ENCODE peak calls at places on chromosomes 1 and 21, in ten cellular contexts. J, N, M, Y, I, S, D, X, W and Q are unnamed samples.
A peak's percentile ranks its signal among the peaks of the same experiment; 100 is the strongest.

GRCh38 chr1:31216016-31216415 is 23.7 kb downstream of the NKAIN1 start:
- DNase-seq in M (no peak), Y (no peak), X (peak; percentile 63), J (peak; percentile 17), D (peak; percentile 86), N (no peak), S (no peak), W (peak; percentile 55), I (peak; percentile 41), Q (peak; percentile 35)

GRCh38 chr1:113854234-113854633 is 17.3 kb downstream of the PTPN22 start:
- DNase-seq in J (no peak), N (no peak), D (no peak), Y (no peak), M (no peak), I (no peak), W (no peak), S (no peak), X (no peak), Q (no peak)

GRCh38 chr1:29186252-29186651 is 4.6 kb upstream of the SRSF4 start:
- DNase-seq in I (no peak), S (no peak), X (no peak), M (no peak), N (no peak), D (no peak), J (no peak), W (no peak), Y (no peak), Q (no peak)

GRCh38 chr1:239909894-239910293 is 181.8 kb upstream of the FMN2 start:
- DNase-seq in X (no peak), J (peak; percentile 80), W (no peak), D (no peak), N (peak; percentile 79), Y (no peak), M (no peak), I (peak; percentile 58), S (peak; percentile 85), Q (peak; percentile 81)

GRCh38 chr1:24761582-24761981 is 16.3 kb downstream of the CLIC4 start:
- DNase-seq in Y (no peak), I (no peak), D (no peak), M (no peak), J (no peak), X (no peak), W (no peak), S (no peak), N (no peak), Q (no peak)

GRCh38 chr21:44092201-44092600 is 15.0 kb upstream of the PWP2 start:
- DNase-seq in D (no peak), I (no peak), Y (no peak), N (no peak), W (no peak), S (no peak), X (peak; percentile 2), J (no peak), M (no peak), Q (no peak)

GRCh38 chr21:37368536-37369279 is 2.1 kb downstream of the DYRK1A start:
- DNase-seq in M (no peak), W (no peak), S (no peak), I (peak; percentile 53), D (no peak), X (no peak), Y (no peak), J (peak; percentile 88), N (no peak), Q (no peak)

GRCh38 chr1:31875636-31876236 is 59.9 kb upstream of the SPOCD1 start:
- DNase-seq in J (no peak), S (no peak), W (no peak), I (no peak), M (no peak), D (no peak), N (no peak), Y (no peak), X (no peak), Q (no peak)

GRCh38 chr1:160095382-160096105 is 2.9 kb downstream of the IGSF8 start:
- DNase-seq in J (no peak), N (no peak), W (peak; percentile 87), Y (no peak), X (no peak), S (peak; percentile 66), I (no peak), M (no peak), D (no peak), Q (no peak)

GRCh38 chr1:160093624-160094290 is 4.7 kb downstream of the IGSF8 start:
- DNase-seq in J (no peak), M (no peak), N (no peak), D (no peak), Y (no peak), I (no peak), S (peak; percentile 71), X (no peak), W (no peak), Q (no peak)

GRCh38 chr1:160093069-160093395 is 5.4 kb downstream of the IGSF8 start:
- DNase-seq in Y (no peak), X (no peak), M (no peak), I (no peak), W (no peak), N (no peak), J (no peak), S (peak; percentile 75), D (no peak), Q (no peak)

GRCh38 chr1:160094806-160095205 is 3.6 kb downstream of the IGSF8 start:
- DNase-seq in Y (no peak), J (no peak), I (no peak), D (no peak), S (peak; percentile 74), N (no peak), W (no peak), M (no peak), X (no peak), Q (no peak)

DNA sequence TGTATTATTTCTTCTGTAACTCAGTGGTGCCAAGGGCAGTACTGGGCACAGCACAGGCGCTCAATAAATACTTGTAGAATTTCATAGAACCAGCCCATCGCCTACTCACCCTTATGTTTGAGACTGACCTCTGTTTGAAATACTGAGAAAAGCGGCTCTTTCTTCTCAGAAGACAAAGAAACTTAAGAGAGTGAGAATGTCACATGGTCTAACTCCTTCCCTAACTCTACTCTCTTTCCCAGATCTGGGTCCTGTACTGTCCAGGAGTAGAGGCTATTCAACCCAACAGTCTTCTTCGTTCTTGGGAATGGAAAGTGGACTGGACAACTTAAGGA is 4.2 kb downstream of the IGSF8 start:
- DNase-seq in X (no peak), I (no peak), S (no peak), Y (no peak), N (no peak), M (no peak), W (no peak), D (no peak), J (no peak), Q (no peak)
- H3K4me1 ChIP-seq in X (peaks cover 4% of the 10 kb centered on the region), I (peaks cover 5% of the 10 kb centered on the region), S (peaks cover 27% of the 10 kb centered on the region), Y (peaks cover 36% of the 10 kb centered on the region), N (peaks cover 25% of the 10 kb centered on the region), M (peaks cover 34% of the 10 kb centered on the region), W (peaks cover 34% of the 10 kb centered on the region), D (peaks cover 2% of the 10 kb centered on the region), J (peaks cover 19% of the 10 kb centered on the region), Q (peaks cover 27% of the 10 kb centered on the region)

DNA sequence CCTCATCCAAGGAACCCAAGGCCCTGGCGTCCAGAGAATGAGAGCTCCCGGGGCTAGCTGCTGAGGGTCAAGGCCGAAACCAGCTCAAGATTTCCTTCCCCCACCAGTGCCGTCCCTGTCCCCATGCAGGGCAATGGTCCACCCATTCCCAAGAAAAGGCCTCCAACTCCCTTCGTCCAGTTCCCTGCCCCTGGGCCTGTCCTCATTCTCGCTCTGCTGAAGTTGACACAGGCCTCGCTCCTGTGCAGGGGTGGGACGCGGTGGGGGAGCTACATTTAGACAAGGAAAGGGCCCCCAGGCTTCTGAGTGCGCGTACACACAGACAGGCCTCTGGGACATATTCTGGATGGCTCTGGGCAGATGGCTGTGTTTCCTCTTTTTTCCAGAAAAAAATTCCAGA is 188.3 kb downstream of the ETS2 start:
- DNase-seq in J (no peak), M (no peak), X (no peak), D (no peak), N (no peak), Y (no peak), I (no peak), W (no peak), S (no peak), Q (no peak)
- H3K4me1 ChIP-seq in J (peaks cover 26% of the 10 kb centered on the region), M (no peaks in the 10 kb centered on the region), X (peaks cover 14% of the 10 kb centered on the region), D (peaks cover 13% of the 10 kb centered on the region), N (peaks cover 85% of the 10 kb centered on the region), Y (peaks cover 34% of the 10 kb centered on the region), I (peaks cover 28% of the 10 kb centered on the region), W (peaks cover 13% of the 10 kb centered on the region), S (peaks cover 82% of the 10 kb centered on the region), Q (peaks cover 94% of the 10 kb centered on the region)

DNA sequence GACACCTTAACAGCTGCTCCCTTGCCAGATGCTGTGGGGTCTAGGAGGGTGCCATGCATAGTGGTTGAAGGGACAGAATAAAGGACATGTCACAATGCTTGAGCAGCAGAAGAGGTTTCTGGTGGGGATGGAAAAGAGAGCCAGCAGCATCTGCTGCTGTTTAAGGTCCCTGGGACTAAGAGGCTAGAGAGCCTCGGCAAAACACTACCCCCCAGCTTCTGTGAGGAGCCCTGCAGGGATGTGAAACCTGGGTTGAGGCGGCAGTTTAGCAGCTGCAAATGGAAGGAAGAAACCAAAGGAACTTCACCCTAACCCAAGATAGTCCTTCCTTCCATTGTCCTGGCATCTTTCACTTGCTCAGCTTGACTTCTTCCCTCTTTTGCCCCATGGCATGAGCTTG is 39.4 kb downstream of the PLXNA2 start:
- DNase-seq in D (no peak), S (no peak), I (no peak), N (no peak), W (no peak), X (no peak), M (no peak), Y (no peak), J (peak; percentile 35), Q (no peak)
- H3K4me1 ChIP-seq in D (peaks cover 30% of the 10 kb centered on the region), S (no peaks in the 10 kb centered on the region), I (peaks cover 13% of the 10 kb centered on the region), N (peaks cover 93% of the 10 kb centered on the region), W (peaks cover 3% of the 10 kb centered on the region), X (peaks cover 20% of the 10 kb centered on the region), M (no peaks in the 10 kb centered on the region), Y (peaks cover 95% of the 10 kb centered on the region), J (peaks cover 73% of the 10 kb centered on the region), Q (peaks cover 95% of the 10 kb centered on the region)

GRCh38 chr1:38133781-38134180 is 87.2 kb upstream of the POU3F1 start:
- DNase-seq in J (no peak), M (no peak), S (no peak), I (no peak), N (no peak), W (no peak), Y (no peak), X (no peak), D (no peak), Q (no peak)

GRCh38 chr1:38131024-38131585 is 84.5 kb upstream of the POU3F1 start:
- DNase-seq in W (no peak), X (no peak), D (no peak), J (peak; percentile 69), M (no peak), S (no peak), Y (no peak), I (peak; percentile 50), N (no peak), Q (no peak)

GRCh38 chr1:38134294-38134755 is 87.7 kb upstream of the POU3F1 start:
- DNase-seq in M (no peak), I (peak; percentile 15), N (no peak), X (no peak), J (peak; percentile 51), W (peak; percentile 72), Y (no peak), D (no peak), S (no peak), Q (no peak)

GRCh38 chr1:38132681-38133080 is 86.1 kb upstream of the POU3F1 start:
- DNase-seq in D (no peak), M (no peak), N (no peak), S (no peak), X (no peak), I (peak; percentile 67), Y (no peak), W (no peak), J (no peak), Q (no peak)

DNA sequence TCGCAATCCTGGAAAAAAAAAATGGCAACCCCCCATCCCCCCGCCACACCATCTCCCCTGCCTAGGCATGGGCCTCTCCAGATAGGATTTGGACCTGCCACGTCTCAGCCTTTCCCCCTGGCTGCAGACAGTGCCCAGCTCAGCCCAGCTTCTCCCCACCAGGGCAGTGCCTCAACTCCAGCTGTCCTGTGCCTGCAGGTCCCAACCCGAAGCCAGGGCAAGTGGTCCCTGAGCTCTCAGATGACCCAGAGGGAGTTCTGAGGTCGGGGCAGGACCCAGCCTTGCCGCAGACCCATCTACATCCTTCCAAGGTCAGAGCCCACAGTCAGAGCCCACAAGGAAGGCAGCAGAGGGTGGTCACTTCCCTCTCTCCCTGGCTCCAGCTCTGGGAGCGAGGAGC is 86.7 kb upstream of the POU3F1 start:
- DNase-seq in X (no peak), W (no peak), M (no peak), S (no peak), Y (no peak), N (no peak), D (no peak), J (no peak), I (no peak), Q (no peak)
- H3K4me1 ChIP-seq in X (no peaks in the 10 kb centered on the region), W (peaks cover 14% of the 10 kb centered on the region), M (no peaks in the 10 kb centered on the region), S (peaks cover 9% of the 10 kb centered on the region), Y (peaks cover 7% of the 10 kb centered on the region), N (peaks cover 2% of the 10 kb centered on the region), D (no peaks in the 10 kb centered on the region), J (peaks cover 11% of the 10 kb centered on the region), I (no peaks in the 10 kb centered on the region), Q (no peaks in the 10 kb centered on the region)